ENCODE peak calls at places on chromosome 1, in seven cellular contexts. One of them, this sample, is unnamed.
A peak's percentile ranks its signal among the peaks of the same experiment; 100 is the strongest.

GRCh38 chr1:167934407-167935251 is 1.9 kb upstream of the DCAF6 start:
- DNase-seq in heart right ventricle: no peak
- DNase-seq in mammary epithelial cell: no peak
- DNase-seq in mesendoderm: no peak
- DNase-seq in pancreas: no peak
- DNase-seq in K562: no peak
- DNase-seq in CD8-positive, alpha-beta memory T cell: no peak
- DNase-seq in this sample: no peak

GRCh38 chr1:234573711-234574299 is 36.2 kb downstream of the IRF2BP2 start:
- DNase-seq in heart right ventricle: no peak
- DNase-seq in mammary epithelial cell: peak; percentile 21
- DNase-seq in mesendoderm: peak; percentile 75
- DNase-seq in pancreas: no peak
- DNase-seq in K562: no peak
- DNase-seq in CD8-positive, alpha-beta memory T cell: no peak
- DNase-seq in this sample: no peak

GRCh38 chr1:210736681-210737080 is 397.3 kb downstream of the KCNH1 start:
- DNase-seq in heart right ventricle: no peak
- DNase-seq in mammary epithelial cell: no peak
- DNase-seq in mesendoderm: no peak
- DNase-seq in pancreas: no peak
- DNase-seq in K562: no peak
- DNase-seq in CD8-positive, alpha-beta memory T cell: no peak
- DNase-seq in this sample: no peak

GRCh38 chr1:2080884-2081283 is 30.7 kb downstream of the PRKCZ start:
- DNase-seq in heart right ventricle: peak; percentile 2
- DNase-seq in mammary epithelial cell: no peak
- DNase-seq in mesendoderm: no peak
- DNase-seq in pancreas: no peak
- DNase-seq in K562: no peak
- DNase-seq in CD8-positive, alpha-beta memory T cell: no peak
- DNase-seq in this sample: no peak

GRCh38 chr1:53148123-53148522 is 5.7 kb upstream of the SLC1A7 start:
- DNase-seq in heart right ventricle: no peak
- DNase-seq in mammary epithelial cell: peak; percentile 17
- DNase-seq in mesendoderm: no peak
- DNase-seq in pancreas: no peak
- DNase-seq in K562: no peak
- DNase-seq in CD8-positive, alpha-beta memory T cell: no peak
- DNase-seq in this sample: no peak

GRCh38 chr1:235296729-235297128 is 31.2 kb downstream of the ARID4B start:
- DNase-seq in heart right ventricle: no peak
- DNase-seq in mammary epithelial cell: no peak
- DNase-seq in mesendoderm: no peak
- DNase-seq in pancreas: no peak
- DNase-seq in K562: peak; percentile 44
- DNase-seq in CD8-positive, alpha-beta memory T cell: no peak
- DNase-seq in this sample: no peak

GRCh38 chr1:115593365-115594259 is 48.2 kb upstream of the VANGL1 start:
- DNase-seq in heart right ventricle: no peak
- DNase-seq in mammary epithelial cell: no peak
- DNase-seq in mesendoderm: peak; percentile 67
- DNase-seq in pancreas: no peak
- DNase-seq in K562: no peak
- DNase-seq in CD8-positive, alpha-beta memory T cell: no peak
- DNase-seq in this sample: no peak

GRCh38 chr1:68145418-68146126 is 86.8 kb downstream of the WLS start:
- DNase-seq in heart right ventricle: no peak
- DNase-seq in mammary epithelial cell: peak; percentile 62
- DNase-seq in mesendoderm: no peak
- DNase-seq in pancreas: peak; percentile 66
- DNase-seq in K562: no peak
- DNase-seq in CD8-positive, alpha-beta memory T cell: no peak
- DNase-seq in this sample: no peak

GRCh38 chr1:201710632-201711031 is 118.3 kb upstream of the IPO9 start:
- DNase-seq in heart right ventricle: no peak
- DNase-seq in mammary epithelial cell: peak; percentile 23
- DNase-seq in mesendoderm: no peak
- DNase-seq in pancreas: no peak
- DNase-seq in K562: no peak
- DNase-seq in CD8-positive, alpha-beta memory T cell: no peak
- DNase-seq in this sample: no peak

GRCh38 chr1:156499194-156499702 is 1.3 kb downstream of the MEF2D start:
- DNase-seq in heart right ventricle: no peak
- DNase-seq in mammary epithelial cell: peak; percentile 13
- DNase-seq in mesendoderm: peak; percentile 67
- DNase-seq in pancreas: peak; percentile 46
- DNase-seq in K562: no peak
- DNase-seq in CD8-positive, alpha-beta memory T cell: no peak
- DNase-seq in this sample: no peak

GRCh38 chr1:51945591-51945990 is 44.9 kb downstream of the RAB3B start:
- DNase-seq in heart right ventricle: no peak
- DNase-seq in mammary epithelial cell: no peak
- DNase-seq in mesendoderm: no peak
- DNase-seq in pancreas: no peak
- DNase-seq in K562: no peak
- DNase-seq in CD8-positive, alpha-beta memory T cell: no peak
- DNase-seq in this sample: no peak

GRCh38 chr1:56648546-56648945 is 3.4 kb downstream of the PRKAA2 start:
- DNase-seq in heart right ventricle: no peak
- DNase-seq in mammary epithelial cell: no peak
- DNase-seq in mesendoderm: no peak
- DNase-seq in pancreas: no peak
- DNase-seq in K562: no peak
- DNase-seq in CD8-positive, alpha-beta memory T cell: no peak
- DNase-seq in this sample: no peak

GRCh38 chr1:23237516-23237915 is 20.2 kb upstream of the HTR1D start:
- DNase-seq in heart right ventricle: no peak
- DNase-seq in mammary epithelial cell: no peak
- DNase-seq in mesendoderm: no peak
- DNase-seq in pancreas: no peak
- DNase-seq in K562: no peak
- DNase-seq in CD8-positive, alpha-beta memory T cell: no peak
- DNase-seq in this sample: no peak

GRCh38 chr1:155082941-155083541 is 4.4 kb downstream of the EFNA3 start:
- DNase-seq in heart right ventricle: no peak
- DNase-seq in mammary epithelial cell: no peak
- DNase-seq in mesendoderm: no peak
- DNase-seq in pancreas: no peak
- DNase-seq in K562: no peak
- DNase-seq in CD8-positive, alpha-beta memory T cell: no peak
- DNase-seq in this sample: no peak

GRCh38 chr1:152761609-152762213 is 3.9 kb downstream of the KPRP start:
- DNase-seq in heart right ventricle: no peak
- DNase-seq in mammary epithelial cell: peak; percentile 63
- DNase-seq in mesendoderm: no peak
- DNase-seq in pancreas: no peak
- DNase-seq in K562: no peak
- DNase-seq in CD8-positive, alpha-beta memory T cell: no peak
- DNase-seq in this sample: no peak

GRCh38 chr1:91937613-91938012 is 11.6 kb upstream of the BRDT start:
- DNase-seq in heart right ventricle: no peak
- DNase-seq in mammary epithelial cell: no peak
- DNase-seq in mesendoderm: no peak
- DNase-seq in pancreas: no peak
- DNase-seq in K562: no peak
- DNase-seq in CD8-positive, alpha-beta memory T cell: no peak
- DNase-seq in this sample: no peak

GRCh38 chr1:39006726-39007645 is 15.9 kb downstream of the AKIRIN1 start:
- DNase-seq in heart right ventricle: no peak
- DNase-seq in mammary epithelial cell: no peak
- DNase-seq in mesendoderm: no peak
- DNase-seq in pancreas: no peak
- DNase-seq in K562: no peak
- DNase-seq in CD8-positive, alpha-beta memory T cell: no peak
- DNase-seq in this sample: no peak

GRCh38 chr1:39006287-39006686 is 15.2 kb downstream of the AKIRIN1 start:
- DNase-seq in heart right ventricle: no peak
- DNase-seq in mammary epithelial cell: no peak
- DNase-seq in mesendoderm: no peak
- DNase-seq in pancreas: no peak
- DNase-seq in K562: no peak
- DNase-seq in CD8-positive, alpha-beta memory T cell: no peak
- DNase-seq in this sample: no peak

GRCh38 chr1:39001516-39002389 is 10.7 kb downstream of the AKIRIN1 start:
- DNase-seq in heart right ventricle: no peak
- DNase-seq in mammary epithelial cell: peak; percentile 37
- DNase-seq in mesendoderm: no peak
- DNase-seq in pancreas: no peak
- DNase-seq in K562: no peak
- DNase-seq in CD8-positive, alpha-beta memory T cell: no peak
- DNase-seq in this sample: no peak

GRCh38 chr1:39003787-39004186 is 12.7 kb downstream of the AKIRIN1 start:
- DNase-seq in heart right ventricle: no peak
- DNase-seq in mammary epithelial cell: no peak
- DNase-seq in mesendoderm: no peak
- DNase-seq in pancreas: no peak
- DNase-seq in K562: no peak
- DNase-seq in CD8-positive, alpha-beta memory T cell: no peak
- DNase-seq in this sample: no peak

DNA sequence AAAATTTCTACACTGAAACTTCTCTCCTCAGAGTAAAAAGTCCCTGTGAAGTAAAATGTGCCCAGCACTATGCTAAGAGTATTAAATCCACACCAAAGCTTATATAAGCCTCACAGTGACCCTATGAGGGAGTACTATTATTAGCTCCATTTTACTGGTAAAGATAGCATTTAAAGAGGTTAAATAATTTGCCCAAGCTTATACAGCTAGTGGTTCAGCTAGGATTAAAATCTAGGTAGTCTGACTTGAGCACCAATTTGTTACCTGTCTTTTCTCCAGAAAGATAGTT is 12.3 kb downstream of the AKIRIN1 start:
- DNase-seq in heart right ventricle: no peak
- DNase-seq in mammary epithelial cell: no peak
- DNase-seq in mesendoderm: no peak
- DNase-seq in pancreas: no peak
- DNase-seq in K562: no peak
- DNase-seq in CD8-positive, alpha-beta memory T cell: no peak
- DNase-seq in this sample: no peak
- H3K36me3 ChIP-seq in heart right ventricle: peaks cover 100% of the 10 kb centered on the region
- H3K36me3 ChIP-seq in mammary epithelial cell: peaks cover 59% of the 10 kb centered on the region
- H3K36me3 ChIP-seq in mesendoderm: peaks cover 6% of the 10 kb centered on the region
- H3K36me3 ChIP-seq in pancreas: peaks cover 27% of the 10 kb centered on the region
- H3K36me3 ChIP-seq in K562: peaks cover 98% of the 10 kb centered on the region
- H3K36me3 ChIP-seq in CD8-positive, alpha-beta memory T cell: peaks cover 61% of the 10 kb centered on the region
- H3K36me3 ChIP-seq in this sample: peaks cover 98% of the 10 kb centered on the region

DNA sequence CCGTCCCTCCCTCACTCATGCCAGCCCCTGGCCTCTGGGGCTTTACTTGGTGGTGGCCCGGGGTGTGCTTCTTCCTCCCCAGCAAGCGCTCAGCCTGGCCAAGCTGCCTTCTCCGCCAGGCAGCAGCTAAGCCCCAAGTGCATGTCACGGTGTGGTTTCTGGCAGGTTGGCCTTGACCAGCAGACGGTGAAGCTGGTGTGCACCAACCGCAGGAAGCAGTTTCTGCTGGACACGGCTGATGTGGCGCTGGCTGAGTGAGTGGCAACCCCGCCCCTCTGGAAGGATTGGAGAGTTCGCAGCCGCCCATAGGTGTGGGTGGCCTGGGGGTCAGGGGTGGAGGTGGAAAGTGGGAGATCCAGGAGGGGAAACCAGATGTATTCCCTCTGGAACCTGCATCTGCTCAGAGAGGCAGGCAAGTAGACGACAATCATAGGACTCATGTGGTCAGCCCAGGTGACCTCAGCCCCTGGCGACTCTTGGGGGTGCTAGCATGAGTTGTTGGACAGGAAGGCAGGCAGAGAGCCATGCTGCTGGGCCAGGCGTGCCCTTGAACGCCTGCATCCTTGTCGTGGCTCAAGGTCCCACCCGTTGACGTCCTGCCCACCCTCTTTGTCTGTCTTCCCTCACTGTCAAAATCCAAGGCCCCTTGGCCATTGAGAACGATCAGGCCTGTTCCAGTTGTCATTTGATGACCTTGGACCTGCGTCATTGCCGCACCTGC is 7.0 kb upstream of the SLC25A34 start:
- DNase-seq in heart right ventricle: no peak
- DNase-seq in mammary epithelial cell: no peak
- DNase-seq in mesendoderm: no peak
- DNase-seq in pancreas: no peak
- DNase-seq in K562: no peak
- DNase-seq in CD8-positive, alpha-beta memory T cell: no peak
- DNase-seq in this sample: no peak
- H3K4me3 ChIP-seq in heart right ventricle: no peak overlapping the region
- H3K4me3 ChIP-seq in mammary epithelial cell: no peak overlapping the region
- H3K4me3 ChIP-seq in mesendoderm: no peak overlapping the region
- H3K4me3 ChIP-seq in pancreas: no peak overlapping the region
- H3K4me3 ChIP-seq in K562: no peak overlapping the region
- H3K4me3 ChIP-seq in CD8-positive, alpha-beta memory T cell: no peak overlapping the region
- H3K4me3 ChIP-seq in this sample: no peak overlapping the region

DNA sequence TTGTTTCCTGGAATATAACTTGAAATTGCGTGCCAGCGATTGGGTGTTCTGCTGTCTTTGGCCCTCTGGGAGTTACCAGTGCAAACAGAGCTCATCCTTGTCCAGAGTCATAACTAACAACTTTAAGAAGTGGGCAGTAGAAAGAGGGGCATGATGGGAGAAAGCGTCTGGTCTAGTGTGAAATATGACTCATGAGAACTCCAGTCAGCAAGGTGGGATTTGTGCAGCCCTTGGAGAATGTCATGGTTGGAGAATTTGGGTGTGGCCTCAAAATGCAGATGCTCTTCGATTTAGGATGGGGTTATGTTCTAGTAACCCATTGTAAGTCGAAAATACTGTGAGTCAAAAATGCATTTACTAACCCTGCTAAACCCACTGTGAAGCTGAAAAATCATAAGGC is 12.9 kb downstream of the ATP1B1 start:
- DNase-seq in heart right ventricle: no peak
- DNase-seq in mammary epithelial cell: peak; percentile 43
- DNase-seq in mesendoderm: no peak
- DNase-seq in pancreas: no peak
- DNase-seq in K562: no peak
- DNase-seq in CD8-positive, alpha-beta memory T cell: no peak
- DNase-seq in this sample: no peak
- H3K27ac ChIP-seq in heart right ventricle: no peak overlapping the region
- H3K27ac ChIP-seq in mammary epithelial cell: peak overlapping the region; percentile 33
- H3K27ac ChIP-seq in mesendoderm: no peak overlapping the region
- H3K27ac ChIP-seq in pancreas: peak overlapping the region; percentile 21
- H3K27ac ChIP-seq in K562: no peak overlapping the region
- H3K27ac ChIP-seq in CD8-positive, alpha-beta memory T cell: no peak overlapping the region
- H3K27ac ChIP-seq in this sample: no peak overlapping the region

GRCh38 chr1:55169126-55169525 is 46.0 kb downstream of the USP24 start:
- DNase-seq in heart right ventricle: no peak
- DNase-seq in mammary epithelial cell: no peak
- DNase-seq in mesendoderm: no peak
- DNase-seq in pancreas: no peak
- DNase-seq in K562: no peak
- DNase-seq in CD8-positive, alpha-beta memory T cell: no peak
- DNase-seq in this sample: no peak

GRCh38 chr1:55170426-55170825 is 44.7 kb downstream of the USP24 start:
- DNase-seq in heart right ventricle: no peak
- DNase-seq in mammary epithelial cell: no peak
- DNase-seq in mesendoderm: no peak
- DNase-seq in pancreas: no peak
- DNase-seq in K562: no peak
- DNase-seq in CD8-positive, alpha-beta memory T cell: no peak
- DNase-seq in this sample: no peak

GRCh38 chr1:55164906-55165305 is 50.3 kb downstream of the USP24 start:
- DNase-seq in heart right ventricle: no peak
- DNase-seq in mammary epithelial cell: no peak
- DNase-seq in mesendoderm: peak; percentile 16
- DNase-seq in pancreas: no peak
- DNase-seq in K562: no peak
- DNase-seq in CD8-positive, alpha-beta memory T cell: no peak
- DNase-seq in this sample: no peak

GRCh38 chr1:55167224-55167623 is 47.9 kb downstream of the USP24 start:
- DNase-seq in heart right ventricle: no peak
- DNase-seq in mammary epithelial cell: no peak
- DNase-seq in mesendoderm: no peak
- DNase-seq in pancreas: no peak
- DNase-seq in K562: no peak
- DNase-seq in CD8-positive, alpha-beta memory T cell: no peak
- DNase-seq in this sample: no peak

GRCh38 chr1:55168353-55168752 is 46.8 kb downstream of the USP24 start:
- DNase-seq in heart right ventricle: no peak
- DNase-seq in mammary epithelial cell: no peak
- DNase-seq in mesendoderm: peak; percentile 3
- DNase-seq in pancreas: no peak
- DNase-seq in K562: no peak
- DNase-seq in CD8-positive, alpha-beta memory T cell: no peak
- DNase-seq in this sample: no peak
- H3K36me3 ChIP-seq in heart right ventricle: peaks cover 85% of the 10 kb centered on the region
- H3K36me3 ChIP-seq in mammary epithelial cell: peaks cover 25% of the 10 kb centered on the region
- H3K36me3 ChIP-seq in mesendoderm: no peaks in the 10 kb centered on the region
- H3K36me3 ChIP-seq in pancreas: no peaks in the 10 kb centered on the region
- H3K36me3 ChIP-seq in K562: peaks cover 84% of the 10 kb centered on the region
- H3K36me3 ChIP-seq in CD8-positive, alpha-beta memory T cell: peaks cover 31% of the 10 kb centered on the region
- H3K36me3 ChIP-seq in this sample: peaks cover 68% of the 10 kb centered on the region

This sample was measured in lower lobe of right lung.